ENCODE peak calls at places on chromosomes 13 and 19, in ten cellular contexts. One of them, this sample, is unnamed.
A peak's percentile ranks its signal among the peaks of the same experiment; 100 is the strongest.

GRCh38 chr19:39111593-39112199 is 13.9 kb upstream of the PAK4 start:
- DNase-seq in AG04450: no peak
- DNase-seq in trophoblast cell: peak; percentile 97
- DNase-seq in CD4-positive, alpha-beta T cell: no peak
- DNase-seq in kidney: no peak
- DNase-seq in right cardiac atrium: no peak
- DNase-seq in lower lobe of right lung: no peak
- DNase-seq in IMR-90: no peak
- DNase-seq in lung: no peak
- DNase-seq in caudate nucleus: no peak
- DNase-seq in this sample: no peak

GRCh38 chr19:29084266-29084665 is 128.7 kb downstream of the UQCRFS1 start:
- DNase-seq in AG04450: no peak
- DNase-seq in IMR-90: no peak
- DNase-seq in kidney: no peak
- DNase-seq in caudate nucleus: no peak
- DNase-seq in lung: no peak
- DNase-seq in right cardiac atrium: no peak
- DNase-seq in trophoblast cell: no peak
- DNase-seq in CD4-positive, alpha-beta T cell: no peak
- DNase-seq in lower lobe of right lung: no peak
- DNase-seq in this sample: peak; percentile 22

GRCh38 chr19:13986348-13986904 is 19.7 kb downstream of the RFX1 start:
- DNase-seq in right cardiac atrium: peak; percentile 91
- DNase-seq in lower lobe of right lung: peak; percentile 93
- DNase-seq in lung: peak; percentile 77
- DNase-seq in kidney: peak; percentile 96
- DNase-seq in trophoblast cell: peak; percentile 33
- DNase-seq in IMR-90: peak; percentile 72
- DNase-seq in CD4-positive, alpha-beta T cell: peak; percentile 99
- DNase-seq in caudate nucleus: peak; percentile 18
- DNase-seq in AG04450: peak; percentile 52
- DNase-seq in this sample: peak; percentile 77

GRCh38 chr13:27613623-27614022 is 6.7 kb downstream of the LNX2 start:
- DNase-seq in lower lobe of right lung: no peak
- DNase-seq in lung: no peak
- DNase-seq in AG04450: no peak
- DNase-seq in right cardiac atrium: no peak
- DNase-seq in trophoblast cell: no peak
- DNase-seq in CD4-positive, alpha-beta T cell: no peak
- DNase-seq in IMR-90: no peak
- DNase-seq in caudate nucleus: no peak
- DNase-seq in kidney: no peak
- DNase-seq in this sample: no peak

GRCh38 chr19:13788991-13789390 is 6.3 kb upstream of the ZSWIM4 start:
- DNase-seq in right cardiac atrium: peak; percentile 47
- DNase-seq in kidney: no peak
- DNase-seq in caudate nucleus: no peak
- DNase-seq in lower lobe of right lung: peak; percentile 67
- DNase-seq in CD4-positive, alpha-beta T cell: peak; percentile 27
- DNase-seq in AG04450: no peak
- DNase-seq in trophoblast cell: peak; percentile 91
- DNase-seq in IMR-90: peak; percentile 88
- DNase-seq in lung: no peak
- DNase-seq in this sample: no peak

GRCh38 chr13:110533771-110534670 is 27.5 kb downstream of the RAB20 start:
- DNase-seq in lung: no peak
- DNase-seq in caudate nucleus: no peak
- DNase-seq in kidney: peak; percentile 69
- DNase-seq in IMR-90: no peak
- DNase-seq in trophoblast cell: no peak
- DNase-seq in lower lobe of right lung: no peak
- DNase-seq in CD4-positive, alpha-beta T cell: no peak
- DNase-seq in AG04450: no peak
- DNase-seq in right cardiac atrium: no peak
- DNase-seq in this sample: no peak

GRCh38 chr19:14198384-14199376 is 7.3 kb downstream of the ADGRL1 start:
- DNase-seq in IMR-90: no peak
- DNase-seq in trophoblast cell: no peak
- DNase-seq in kidney: peak; percentile 52
- DNase-seq in caudate nucleus: no peak
- DNase-seq in right cardiac atrium: no peak
- DNase-seq in lung: no peak
- DNase-seq in CD4-positive, alpha-beta T cell: no peak
- DNase-seq in AG04450: no peak
- DNase-seq in lower lobe of right lung: no peak
- DNase-seq in this sample: no peak

GRCh38 chr13:22483276-22483675 is 697.5 kb upstream of the SGCG start:
- DNase-seq in caudate nucleus: no peak
- DNase-seq in kidney: no peak
- DNase-seq in AG04450: no peak
- DNase-seq in IMR-90: no peak
- DNase-seq in lung: no peak
- DNase-seq in right cardiac atrium: no peak
- DNase-seq in trophoblast cell: no peak
- DNase-seq in CD4-positive, alpha-beta T cell: no peak
- DNase-seq in lower lobe of right lung: no peak
- DNase-seq in this sample: no peak

GRCh38 chr19:1854542-1855039 is 6.3 kb upstream of the REXO1 start:
- DNase-seq in caudate nucleus: no peak
- DNase-seq in CD4-positive, alpha-beta T cell: no peak
- DNase-seq in AG04450: no peak
- DNase-seq in trophoblast cell: no peak
- DNase-seq in IMR-90: no peak
- DNase-seq in lung: no peak
- DNase-seq in lower lobe of right lung: peak; percentile 72
- DNase-seq in kidney: peak; percentile 87
- DNase-seq in right cardiac atrium: peak; percentile 56
- DNase-seq in this sample: no peak

GRCh38 chr19:1852729-1853128 is 4.4 kb upstream of the REXO1 start:
- DNase-seq in lower lobe of right lung: no peak
- DNase-seq in lung: no peak
- DNase-seq in right cardiac atrium: no peak
- DNase-seq in trophoblast cell: no peak
- DNase-seq in kidney: no peak
- DNase-seq in CD4-positive, alpha-beta T cell: no peak
- DNase-seq in caudate nucleus: no peak
- DNase-seq in AG04450: no peak
- DNase-seq in IMR-90: no peak
- DNase-seq in this sample: no peak

GRCh38 chr19:1852294-1852646 is 4.0 kb upstream of the REXO1 start:
- DNase-seq in CD4-positive, alpha-beta T cell: no peak
- DNase-seq in lung: no peak
- DNase-seq in trophoblast cell: no peak
- DNase-seq in IMR-90: no peak
- DNase-seq in right cardiac atrium: no peak
- DNase-seq in caudate nucleus: no peak
- DNase-seq in lower lobe of right lung: no peak
- DNase-seq in kidney: no peak
- DNase-seq in AG04450: no peak
- DNase-seq in this sample: no peak

GRCh38 chr19:1854032-1854541 is 5.8 kb upstream of the REXO1 start:
- DNase-seq in kidney: no peak
- DNase-seq in AG04450: no peak
- DNase-seq in IMR-90: no peak
- DNase-seq in caudate nucleus: no peak
- DNase-seq in lower lobe of right lung: peak; percentile 53
- DNase-seq in right cardiac atrium: no peak
- DNase-seq in trophoblast cell: no peak
- DNase-seq in CD4-positive, alpha-beta T cell: no peak
- DNase-seq in lung: no peak
- DNase-seq in this sample: no peak

GRCh38 chr19:1853295-1854031 is 5.2 kb upstream of the REXO1 start:
- DNase-seq in AG04450: no peak
- DNase-seq in lower lobe of right lung: peak; percentile 90
- DNase-seq in right cardiac atrium: peak; percentile 74
- DNase-seq in IMR-90: peak; percentile 68
- DNase-seq in kidney: peak; percentile 89
- DNase-seq in trophoblast cell: peak; percentile 90
- DNase-seq in CD4-positive, alpha-beta T cell: peak; percentile 72
- DNase-seq in lung: peak; percentile 81
- DNase-seq in caudate nucleus: peak; percentile 26
- DNase-seq in this sample: peak; percentile 84
- H3K27ac ChIP-seq in AG04450: no peak overlapping the region
- H3K27ac ChIP-seq in lower lobe of right lung: peak overlapping the region; percentile 94
- H3K27ac ChIP-seq in right cardiac atrium: no peak overlapping the region
- H3K27ac ChIP-seq in IMR-90: peak overlapping the region; percentile 27
- H3K27ac ChIP-seq in kidney: no peak overlapping the region
- H3K27ac ChIP-seq in trophoblast cell: no peak overlapping the region
- H3K27ac ChIP-seq in CD4-positive, alpha-beta T cell: peak overlapping the region; percentile 67
- H3K27ac ChIP-seq in lung: no peak overlapping the region
- H3K27ac ChIP-seq in caudate nucleus: peak overlapping the region; percentile 80
- H3K27ac ChIP-seq in this sample: peak overlapping the region; percentile 45

GRCh38 chr13:90068658-90069057 is 1278.8 kb upstream of the MIR17HG start:
- DNase-seq in lung: no peak
- DNase-seq in right cardiac atrium: no peak
- DNase-seq in lower lobe of right lung: no peak
- DNase-seq in trophoblast cell: no peak
- DNase-seq in caudate nucleus: no peak
- DNase-seq in CD4-positive, alpha-beta T cell: no peak
- DNase-seq in IMR-90: no peak
- DNase-seq in kidney: no peak
- DNase-seq in AG04450: no peak
- DNase-seq in this sample: no peak

GRCh38 chr13:90070362-90070761 is 1277.1 kb upstream of the MIR17HG start:
- DNase-seq in caudate nucleus: no peak
- DNase-seq in lower lobe of right lung: no peak
- DNase-seq in right cardiac atrium: no peak
- DNase-seq in lung: no peak
- DNase-seq in AG04450: no peak
- DNase-seq in IMR-90: no peak
- DNase-seq in CD4-positive, alpha-beta T cell: no peak
- DNase-seq in trophoblast cell: no peak
- DNase-seq in kidney: no peak
- DNase-seq in this sample: no peak

GRCh38 chr13:90070837-90071525 is 1276.5 kb upstream of the MIR17HG start:
- DNase-seq in IMR-90: no peak
- DNase-seq in kidney: no peak
- DNase-seq in CD4-positive, alpha-beta T cell: no peak
- DNase-seq in AG04450: no peak
- DNase-seq in trophoblast cell: no peak
- DNase-seq in right cardiac atrium: no peak
- DNase-seq in lung: no peak
- DNase-seq in caudate nucleus: no peak
- DNase-seq in lower lobe of right lung: no peak
- DNase-seq in this sample: no peak
- H3K27ac ChIP-seq in IMR-90: no peak overlapping the region
- H3K27ac ChIP-seq in kidney: no peak overlapping the region
- H3K27ac ChIP-seq in CD4-positive, alpha-beta T cell: no peak overlapping the region
- H3K27ac ChIP-seq in AG04450: no peak overlapping the region
- H3K27ac ChIP-seq in trophoblast cell: no peak overlapping the region
- H3K27ac ChIP-seq in right cardiac atrium: no peak overlapping the region
- H3K27ac ChIP-seq in lung: no peak overlapping the region
- H3K27ac ChIP-seq in caudate nucleus: no peak overlapping the region
- H3K27ac ChIP-seq in lower lobe of right lung: no peak overlapping the region
- H3K27ac ChIP-seq in this sample: no peak overlapping the region

DNA sequence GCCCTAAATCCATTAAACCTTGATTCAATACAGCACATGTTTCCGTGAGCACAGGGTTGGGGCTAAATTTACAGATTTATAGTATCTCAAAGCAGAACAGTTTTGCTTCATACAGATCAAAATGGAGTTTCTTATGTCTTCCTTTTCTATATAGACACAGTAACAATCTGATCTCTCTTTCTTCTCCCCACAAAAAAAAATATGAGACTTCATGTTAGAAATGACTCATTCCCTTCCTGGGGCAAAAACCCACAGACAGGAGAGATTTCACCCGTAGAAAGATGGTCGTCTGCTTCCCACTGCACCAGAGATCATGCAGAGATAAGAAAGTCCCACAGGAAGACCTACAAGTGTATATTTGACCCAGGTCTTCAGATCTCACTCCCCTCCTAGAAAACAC is 7.7 kb upstream of the ZNF611 start:
- DNase-seq in lower lobe of right lung: no peak
- DNase-seq in right cardiac atrium: no peak
- DNase-seq in lung: no peak
- DNase-seq in trophoblast cell: peak; percentile 60
- DNase-seq in caudate nucleus: no peak
- DNase-seq in kidney: no peak
- DNase-seq in AG04450: no peak
- DNase-seq in CD4-positive, alpha-beta T cell: no peak
- DNase-seq in IMR-90: no peak
- DNase-seq in this sample: no peak
- H3K27ac ChIP-seq in lower lobe of right lung: no peak overlapping the region
- H3K27ac ChIP-seq in right cardiac atrium: no peak overlapping the region
- H3K27ac ChIP-seq in lung: no peak overlapping the region
- H3K27ac ChIP-seq in trophoblast cell: peak overlapping the region; percentile 93
- H3K27ac ChIP-seq in caudate nucleus: no peak overlapping the region
- H3K27ac ChIP-seq in kidney: no peak overlapping the region
- H3K27ac ChIP-seq in AG04450: no peak overlapping the region
- H3K27ac ChIP-seq in CD4-positive, alpha-beta T cell: no peak overlapping the region
- H3K27ac ChIP-seq in IMR-90: no peak overlapping the region
- H3K27ac ChIP-seq in this sample: no peak overlapping the region

GRCh38 chr19:49515767-49516166 is 3.3 kb downstream of the FCGRT start:
- DNase-seq in trophoblast cell: peak; percentile 32
- DNase-seq in lung: no peak
- DNase-seq in AG04450: no peak
- DNase-seq in CD4-positive, alpha-beta T cell: no peak
- DNase-seq in right cardiac atrium: peak; percentile 58
- DNase-seq in IMR-90: no peak
- DNase-seq in lower lobe of right lung: peak; percentile 82
- DNase-seq in kidney: no peak
- DNase-seq in caudate nucleus: no peak
- DNase-seq in this sample: no peak

GRCh38 chr19:49512970-49513745 is 697 bp downstream of the FCGRT start:
- DNase-seq in AG04450: no peak
- DNase-seq in right cardiac atrium: peak; percentile 73
- DNase-seq in lung: no peak
- DNase-seq in CD4-positive, alpha-beta T cell: no peak
- DNase-seq in caudate nucleus: no peak
- DNase-seq in IMR-90: no peak
- DNase-seq in trophoblast cell: peak; percentile 18
- DNase-seq in kidney: peak; percentile 84
- DNase-seq in lower lobe of right lung: peak; percentile 77
- DNase-seq in this sample: peak; percentile 73

GRCh38 chr19:49514151-49514550 is 1.7 kb downstream of the FCGRT start:
- DNase-seq in lung: no peak
- DNase-seq in CD4-positive, alpha-beta T cell: no peak
- DNase-seq in lower lobe of right lung: no peak
- DNase-seq in trophoblast cell: peak; percentile 34
- DNase-seq in IMR-90: no peak
- DNase-seq in AG04450: no peak
- DNase-seq in kidney: no peak
- DNase-seq in right cardiac atrium: no peak
- DNase-seq in caudate nucleus: no peak
- DNase-seq in this sample: no peak

GRCh38 chr19:49518033-49518432 is 5.6 kb downstream of the FCGRT start:
- DNase-seq in IMR-90: no peak
- DNase-seq in right cardiac atrium: no peak
- DNase-seq in trophoblast cell: no peak
- DNase-seq in caudate nucleus: no peak
- DNase-seq in lower lobe of right lung: no peak
- DNase-seq in kidney: no peak
- DNase-seq in AG04450: no peak
- DNase-seq in CD4-positive, alpha-beta T cell: no peak
- DNase-seq in lung: no peak
- DNase-seq in this sample: no peak

DNA sequence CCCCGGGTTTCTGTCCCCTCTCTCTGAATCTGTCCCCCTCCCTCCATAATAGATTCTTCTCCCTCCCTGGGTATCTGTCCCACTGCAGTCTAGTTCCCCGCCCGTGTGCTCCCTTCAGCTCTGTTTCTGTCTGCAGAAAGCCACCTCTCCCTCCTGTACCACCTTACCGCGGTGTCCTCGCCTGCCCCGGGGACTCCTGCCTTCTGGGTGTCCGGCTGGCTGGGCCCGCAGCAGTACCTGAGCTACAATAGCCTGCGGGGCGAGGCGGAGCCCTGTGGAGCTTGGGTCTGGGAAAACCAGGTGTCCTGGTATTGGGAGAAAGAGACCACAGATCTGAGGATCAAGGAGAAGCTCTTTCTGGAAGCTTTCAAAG is 1.3 kb downstream of the FCGRT start:
- DNase-seq in lower lobe of right lung: no peak
- DNase-seq in IMR-90: no peak
- DNase-seq in CD4-positive, alpha-beta T cell: no peak
- DNase-seq in trophoblast cell: peak; percentile 84
- DNase-seq in right cardiac atrium: no peak
- DNase-seq in AG04450: no peak
- DNase-seq in kidney: peak; percentile 78
- DNase-seq in lung: no peak
- DNase-seq in caudate nucleus: no peak
- DNase-seq in this sample: no peak
- H3K27ac ChIP-seq in lower lobe of right lung: peak overlapping the region; percentile 89
- H3K27ac ChIP-seq in IMR-90: no peak overlapping the region
- H3K27ac ChIP-seq in CD4-positive, alpha-beta T cell: peak overlapping the region; percentile 46
- H3K27ac ChIP-seq in trophoblast cell: no peak overlapping the region
- H3K27ac ChIP-seq in right cardiac atrium: peak overlapping the region; percentile 17
- H3K27ac ChIP-seq in AG04450: no peak overlapping the region
- H3K27ac ChIP-seq in kidney: peak overlapping the region; percentile 88
- H3K27ac ChIP-seq in lung: no peak overlapping the region
- H3K27ac ChIP-seq in caudate nucleus: no peak overlapping the region
- H3K27ac ChIP-seq in this sample: peak overlapping the region; percentile 91

This sample was measured in testis.